ENCODE peak calls at places on chromosomes 7 and 10, in nine cellular contexts. X is RWPE2, R is heart left ventricle, S is choroid plexus epithelial cell, F is NB4, L is transverse colon, Y is GM10248, P is omental fat pad, D is adrenal gland. J is an unnamed sample.

GRCh38 chr7:27223941-27224590 is 18.5 kb upstream of the EVX1 start:
- DNase-seq in D (no peak), P (no peak), X (no peak), L (no peak), R (no peak), S (no peak), Y (no peak), F (no peak), J (no peak)

GRCh38 chr10:52172581-52172980 is 141.5 kb upstream of the DKK1 start:
- DNase-seq in L (no peak), S (peak), Y (no peak), P (no peak), D (no peak), F (peak), R (no peak), X (no peak), J (no peak)

GRCh38 chr10:97684866-97685394 is 2.1 kb downstream of the AVPI1 start:
- DNase-seq in L (no peak), D (no peak), X (no peak), R (no peak), S (peak), Y (no peak), P (no peak), F (no peak), J (no peak)

GRCh38 chr7:122248472-122248871 is 56.1 kb downstream of the FEZF1 start:
- DNase-seq in F (no peak), P (no peak), R (no peak), Y (no peak), D (no peak), L (no peak), S (no peak), X (no peak), J (no peak)

GRCh38 chr10:3570855-3571266 is 214.1 kb downstream of the KLF6 start:
- DNase-seq in F (no peak), P (no peak), S (no peak), Y (no peak), R (peak), L (no peak), X (no peak), D (peak), J (no peak)

GRCh38 chr10:59945590-59945989 is 39.2 kb upstream of the CCDC6 start:
- DNase-seq in L (no peak), X (no peak), D (no peak), F (no peak), Y (no peak), S (no peak), R (no peak), P (no peak), J (no peak)

GRCh38 chr10:127292888-127293287 is 96.5 kb upstream of the INSYN2A start:
- DNase-seq in D (no peak), S (no peak), X (no peak), P (no peak), F (no peak), R (no peak), Y (no peak), L (no peak), J (no peak)

GRCh38 chr10:1173091-1173490 is 116.9 kb downstream of the WDR37 start:
- DNase-seq in L (no peak), F (no peak), Y (no peak), R (no peak), X (no peak), S (no peak), P (no peak), D (no peak), J (peak)

GRCh38 chr7:13411641-13412040 is 577.8 kb downstream of the ETV1 start:
- DNase-seq in X (no peak), P (no peak), D (no peak), R (no peak), S (no peak), Y (no peak), L (no peak), F (no peak), J (no peak)

GRCh38 chr10:114048472-114048871 is 4.8 kb downstream of the ADRB1 start:
- DNase-seq in S (no peak), R (no peak), Y (no peak), X (no peak), F (no peak), L (no peak), D (no peak), P (no peak), J (no peak)

GRCh38 chr7:151429555-151430331 is 10.2 kb downstream of the CRYGN start:
- DNase-seq in X (no peak), R (no peak), S (no peak), D (no peak), L (peak), P (no peak), Y (peak), F (peak), J (no peak)

GRCh38 chr7:78585958-78586357 is 787.4 kb downstream of the PHTF2 start:
- DNase-seq in X (no peak), Y (no peak), P (no peak), L (no peak), F (peak), S (no peak), D (no peak), R (no peak), J (no peak)

GRCh38 chr10:5089869-5090268 is 4.3 kb upstream of the AKR1C3 start:
- DNase-seq in Y (no peak), X (no peak), S (peak), F (peak), R (no peak), D (no peak), L (no peak), P (no peak), J (no peak)

GRCh38 chr10:70481831-70482530 is 3.4 kb downstream of the PALD1 start:
- DNase-seq in D (peak), R (peak), L (no peak), S (no peak), Y (no peak), X (no peak), P (no peak), F (no peak), J (no peak)

GRCh38 chr7:51019231-51019844 is 236.6 kb upstream of the GRB10 start:
- DNase-seq in Y (no peak), R (peak), P (no peak), S (peak), F (peak), L (no peak), X (no peak), D (no peak), J (no peak)

GRCh38 chr10:132189810-132190422 is 3.2 kb downstream of the DPYSL4 start:
- DNase-seq in F (no peak), L (no peak), X (no peak), D (no peak), R (no peak), S (no peak), Y (no peak), P (no peak), J (no peak)

GRCh38 chr7:108222236-108222892 is 92.2 kb upstream of the LAMB4 start:
- DNase-seq in Y (no peak), X (no peak), D (no peak), R (no peak), F (no peak), P (no peak), S (peak), L (no peak), J (no peak)

GRCh38 chr10:70834448-70835151 is 18.9 kb downstream of the SGPL1 start:
- DNase-seq in F (no peak), Y (no peak), S (no peak), R (no peak), D (no peak), L (no peak), X (no peak), P (no peak), J (no peak)

GRCh38 chr10:105063796-105064195 is 422.7 kb downstream of the SORCS3 start:
- DNase-seq in L (peak), X (no peak), R (no peak), Y (peak), S (peak), F (peak), P (no peak), D (peak), J (no peak)

GRCh38 chr10:59550061-59550460 is 159.6 kb downstream of the SLC16A9 start:
- DNase-seq in X (no peak), D (no peak), F (no peak), S (no peak), L (no peak), Y (no peak), P (no peak), R (no peak), J (no peak)

GRCh38 chr10:69413221-69413865 is 3.4 kb downstream of the TACR2 start:
- DNase-seq in D (peak), R (peak), S (peak), Y (peak), X (no peak), F (peak), P (no peak), L (peak), J (no peak)

GRCh38 chr7:18565337-18565736 is 69.8 kb downstream of the HDAC9 start:
- DNase-seq in X (no peak), D (no peak), L (no peak), Y (no peak), F (no peak), P (no peak), S (no peak), R (no peak), J (no peak)

GRCh38 chr10:73894245-73894971 is 16.5 kb upstream of the PLAU start:
- DNase-seq in Y (no peak), X (no peak), P (no peak), L (no peak), S (peak), F (no peak), R (no peak), D (no peak), J (no peak)

GRCh38 chr10:13990918-13991317 is 339.8 kb downstream of the FRMD4A start:
- DNase-seq in L (no peak), F (no peak), R (peak), P (no peak), X (no peak), S (peak), Y (no peak), D (peak), J (no peak)

GRCh38 chr10:87661861-87662785 is 2.4 kb downstream of the PAPSS2 start:
- DNase-seq in R (no peak), S (peak), F (no peak), Y (no peak), L (no peak), D (no peak), X (no peak), P (no peak), J (no peak)

GRCh38 chr7:113705439-113705838 is 213.4 kb downstream of the PPP1R3A start:
- DNase-seq in S (peak), D (no peak), X (no peak), F (no peak), R (no peak), L (no peak), P (no peak), Y (no peak), J (no peak)

GRCh38 chr7:139232377-139232717 is 1.3 kb downstream of the UBN2 start:
- DNase-seq in Y (no peak), L (no peak), D (no peak), X (no peak), S (no peak), R (no peak), P (peak), F (no peak), J (no peak)

GRCh38 chr10:102453502-102453901 is 2.2 kb upstream of the C10orf95 start:
- DNase-seq in X (no peak), D (no peak), F (no peak), R (no peak), P (no peak), S (no peak), Y (no peak), L (no peak), J (no peak)

GRCh38 chr10:102457591-102458150 is 6.3 kb upstream of the C10orf95 start:
- DNase-seq in R (no peak), F (no peak), D (no peak), L (no peak), S (no peak), P (no peak), X (no peak), Y (no peak), J (no peak)

GRCh38 chr10:102451105-102451969 is at the start of gene C10orf95:
- DNase-seq in D (peak), X (no peak), P (no peak), R (no peak), L (peak), Y (peak), S (no peak), F (no peak), J (no peak)

GRCh38 chr10:102452672-102453340 is 1.5 kb upstream of the C10orf95 start:
- DNase-seq in R (no peak), Y (no peak), D (peak), L (peak), P (no peak), F (peak), S (peak), X (no peak), J (no peak)

GRCh38 chr10:102455893-102456471 is 4.6 kb upstream of the C10orf95 start:
- DNase-seq in R (no peak), S (peak), F (peak), L (peak), D (no peak), Y (no peak), P (no peak), X (no peak), J (no peak)
- TF ChIP-seq CTCF in R (no peak), S (no peak), F (no peak), L (no peak), D (no peak), Y (no peak), P (no peak), X (no peak), J (no peak)

DNA sequence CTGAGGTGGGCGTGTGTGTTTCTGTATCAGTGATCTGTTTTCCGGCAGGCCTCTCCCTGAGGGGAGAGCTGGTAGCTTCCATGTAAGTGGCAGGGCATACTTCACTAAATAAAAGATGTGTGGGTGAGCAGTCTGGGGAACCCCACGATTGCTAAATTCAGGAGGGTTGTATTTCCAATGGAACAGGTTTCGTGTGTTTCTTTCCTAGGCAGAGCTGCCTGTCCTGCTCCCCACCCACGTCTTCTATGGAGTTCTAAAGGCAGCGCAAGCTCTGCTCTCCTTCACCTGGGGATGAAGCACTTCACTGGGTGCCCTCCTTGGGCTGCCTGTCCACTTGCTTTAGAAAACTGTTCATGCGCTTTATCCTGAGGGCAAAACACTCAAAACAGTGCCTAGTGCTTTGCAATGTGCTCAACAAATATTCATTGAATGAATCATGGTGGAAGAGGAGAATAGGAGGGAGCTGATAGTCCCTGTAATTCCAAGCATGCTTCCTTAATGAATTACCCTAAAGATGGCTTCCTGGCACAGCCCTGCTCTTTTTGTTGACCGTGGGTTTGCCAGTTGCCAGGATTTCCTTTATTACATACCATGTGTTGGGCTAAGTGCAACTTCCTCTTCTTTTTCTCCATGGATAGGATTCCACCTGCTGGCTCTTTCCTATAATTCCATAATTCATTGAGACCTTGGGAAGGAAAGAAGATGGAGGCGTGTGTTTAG is 50.6 kb upstream of the SRPK2 start:
- DNase-seq in F (peak), R (no peak), D (no peak), P (no peak), L (peak), Y (no peak), X (peak), S (peak), J (no peak)
- TF ChIP-seq CTCF in F (no peak), R (no peak), D (no peak), P (no peak), L (peak), Y (no peak), X (peak), S (no peak), J (peak)

DNA sequence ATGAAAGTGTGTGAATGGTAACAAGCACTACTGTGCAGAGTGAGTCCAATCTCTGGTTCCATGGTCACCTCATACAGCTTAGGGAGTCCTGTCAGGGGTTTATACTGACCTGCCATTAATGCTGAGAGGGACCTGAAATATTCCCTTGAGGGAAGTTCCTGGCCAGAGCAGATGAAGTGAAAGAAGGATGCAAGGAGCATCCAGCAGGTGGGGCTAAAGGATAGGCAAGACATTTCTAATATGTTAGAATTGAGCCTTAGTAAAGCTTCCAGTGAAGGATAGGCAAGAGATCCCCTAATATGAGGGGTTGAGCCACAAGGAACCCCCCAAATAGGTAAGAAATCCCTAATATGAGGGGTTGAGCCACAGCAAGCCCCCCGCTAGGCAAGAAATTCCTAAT is 25.5 kb upstream of the FAM221A start:
- DNase-seq in L (peak), D (peak), X (no peak), S (peak), P (no peak), R (no peak), Y (no peak), F (peak), J (no peak)
- TF ChIP-seq CTCF in L (peak), D (peak), X (no peak), S (peak), P (no peak), R (peak), Y (no peak), F (peak), J (peak)

DNA sequence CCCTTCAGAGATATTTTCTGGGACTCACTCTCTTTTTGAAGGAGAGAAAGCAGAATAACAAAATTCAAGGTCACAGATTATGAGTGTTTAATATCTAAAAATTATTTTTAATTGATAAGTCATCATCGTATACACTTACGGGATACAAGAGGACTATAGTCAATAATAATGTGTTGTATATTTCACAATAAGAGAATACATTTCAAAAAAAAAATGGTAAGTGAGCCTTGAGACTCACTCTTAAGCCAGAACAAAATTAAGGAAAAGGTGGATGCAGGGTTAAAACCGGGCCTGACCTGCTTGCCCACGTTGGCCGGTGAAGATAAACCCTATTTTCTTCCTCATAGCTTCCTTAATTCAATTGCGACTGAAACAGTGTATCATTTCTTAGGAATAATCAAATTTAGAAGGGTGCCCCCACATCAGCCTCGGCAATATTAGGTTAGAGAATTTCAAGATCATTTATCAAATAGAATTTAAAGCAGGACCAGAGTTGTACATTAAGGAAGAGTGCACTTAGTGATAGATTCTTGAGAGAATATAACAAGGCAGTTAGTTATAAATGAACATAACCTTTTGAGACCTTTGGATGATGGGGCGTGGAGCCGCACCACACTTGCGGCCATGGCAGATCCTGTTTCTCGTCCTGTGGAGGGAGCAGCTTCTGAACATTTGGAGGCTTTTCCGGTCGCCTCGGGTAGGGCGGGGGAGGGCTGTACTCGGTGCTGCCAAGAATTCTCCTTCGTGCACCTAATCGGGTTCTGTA is 321.8 kb downstream of the PAXIP1 start:
- DNase-seq in P (no peak), F (no peak), R (no peak), S (no peak), D (peak), Y (no peak), X (no peak), L (no peak), J (no peak)
- TF ChIP-seq CTCF in P (no peak), F (no peak), R (no peak), S (no peak), D (no peak), Y (no peak), X (no peak), L (no peak), J (no peak)

GRCh38 chr7:97872025-97872669 is at the start of gene ASNS:
- DNase-seq in S (peak), P (peak), X (peak), R (peak), Y (peak), L (peak), F (peak), D (peak), J (peak)
- TF ChIP-seq CTCF in S (no peak), P (no peak), X (no peak), R (peak), Y (no peak), L (no peak), F (no peak), D (no peak), J (no peak)

GRCh38 chr7:142319970-142320369 is 62.1 kb upstream of the PRSS58 start:
- DNase-seq in Y (no peak), S (peak), L (no peak), R (no peak), F (peak), D (no peak), X (no peak), P (no peak), J (no peak)
- TF ChIP-seq CTCF in Y (peak), S (peak), L (no peak), R (no peak), F (peak), D (no peak), X (peak), P (no peak), J (peak)

DNA sequence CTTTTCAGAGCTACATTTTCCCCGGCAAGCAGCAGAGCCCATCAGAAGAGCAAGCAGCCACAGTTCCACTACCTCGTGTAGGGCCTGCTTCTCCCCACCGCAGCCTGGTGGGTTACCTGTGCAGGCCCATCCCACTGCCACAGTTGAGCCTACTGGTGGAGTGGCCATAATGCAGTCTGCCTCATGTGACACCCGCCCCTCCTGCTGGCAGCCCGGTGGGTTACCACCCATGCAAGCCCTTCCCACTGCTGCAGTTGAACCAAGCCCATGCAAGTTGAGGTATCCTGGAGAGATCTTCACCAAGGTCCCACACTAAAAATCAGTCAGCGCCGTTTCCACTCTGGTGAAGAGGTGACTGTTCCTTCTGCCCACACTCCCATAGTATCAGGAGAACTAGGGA is 32.1 kb upstream of the CNNM1 start:
- DNase-seq in P (no peak), D (no peak), L (no peak), X (no peak), F (peak), R (no peak), S (no peak), Y (no peak), J (no peak)
- TF ChIP-seq CTCF in P (no peak), D (no peak), L (no peak), X (no peak), F (no peak), R (no peak), S (no peak), Y (no peak), J (no peak)

DNA sequence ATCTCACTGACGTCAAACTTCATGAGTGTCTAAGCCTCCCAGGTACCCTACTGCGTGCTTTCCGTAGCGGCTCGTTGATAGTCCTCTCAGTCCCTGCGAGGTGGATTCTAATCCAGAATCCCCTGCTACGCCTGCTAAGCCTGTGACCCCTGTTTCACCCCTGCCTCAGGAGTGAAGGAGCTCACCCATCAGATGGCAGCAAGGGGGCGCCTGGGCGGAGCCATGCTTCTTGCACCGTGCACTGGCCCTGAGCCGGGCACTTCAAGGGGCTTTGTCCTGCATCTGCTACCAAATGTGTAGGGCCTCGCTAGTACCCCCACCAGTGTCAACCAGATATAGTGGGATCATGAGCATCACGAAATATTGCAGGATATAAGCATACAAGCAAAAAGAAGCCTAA is 918 bp upstream of the STRA8 start:
- DNase-seq in L (no peak), X (no peak), Y (peak), S (no peak), R (no peak), D (no peak), F (peak), P (no peak), J (no peak)
- TF ChIP-seq CTCF in L (no peak), X (peak), Y (no peak), S (peak), R (peak), D (no peak), F (peak), P (no peak), J (peak)

J was measured in chondrocyte.